ENCODE peak calls at places on chromosomes 11 and 22, in eight cellular contexts. W is COR-L47; C is H1; B is endodermal cell; S is activated effector memory CD4-positive, alpha-beta T cell treated with Interleukin-2 at 50 U/mL for 16 hours; G is AG08395; Q is stomach; E is astrocyte of the hippocampus. Y is an unnamed sample.

GRCh38 chr22:23072035-23072910 is 2.0 kb downstream of the GNAZ start:
- DNase-seq in W (no peak), C (no peak), B (no peak), S (no peak), G (peak), Q (no peak), E (peak), Y (peak)

GRCh38 chr11:129935723-129936122 is 40.3 kb upstream of the NFRKB start:
- DNase-seq in W (no peak), C (no peak), B (peak), S (no peak), G (no peak), Q (no peak), E (no peak), Y (no peak)

GRCh38 chr11:46918087-46918751 is at the start of gene LRP4:
- DNase-seq in W (peak), C (no peak), B (peak), S (no peak), G (no peak), Q (peak), E (peak), Y (no peak)

GRCh38 chr22:46172522-46172921 is 22.2 kb downstream of the PPARA start:
- DNase-seq in W (no peak), C (no peak), B (no peak), S (no peak), G (no peak), Q (no peak), E (no peak), Y (no peak)

GRCh38 chr22:27474711-27475547 is 326.6 kb downstream of the MN1 start:
- DNase-seq in W (peak), C (peak), B (peak), S (no peak), G (peak), Q (no peak), E (peak), Y (peak)

GRCh38 chr11:1772270-1773130 is 8.8 kb upstream of the CTSD start:
- DNase-seq in W (no peak), C (no peak), B (peak), S (peak), G (peak), Q (peak), E (peak), Y (peak)

GRCh38 chr11:7574491-7575129 is 60.8 kb downstream of the PPFIBP2 start:
- DNase-seq in W (no peak), C (no peak), B (peak), S (no peak), G (no peak), Q (no peak), E (no peak), Y (no peak)

GRCh38 chr11:124898711-124899110 is 1.0 kb upstream of the ROBO4 start:
- DNase-seq in W (no peak), C (no peak), B (peak), S (no peak), G (peak), Q (no peak), E (peak), Y (no peak)

GRCh38 chr11:94147433-94147845 is 18.8 kb downstream of the PANX1 start:
- DNase-seq in W (no peak), C (no peak), B (no peak), S (no peak), G (no peak), Q (no peak), E (no peak), Y (no peak)

GRCh38 chr11:116993599-116993998 is 104.6 kb downstream of the SIK3 start:
- DNase-seq in W (no peak), C (no peak), B (no peak), S (no peak), G (peak), Q (no peak), E (peak), Y (no peak)

GRCh38 chr11:299951-300735 is 817 bp upstream of the IFITM5 start:
- DNase-seq in W (no peak), C (no peak), B (peak), S (no peak), G (peak), Q (no peak), E (peak), Y (no peak)

GRCh38 chr11:77250881-77251640 is 50.4 kb downstream of the GDPD4 start:
- DNase-seq in W (no peak), C (no peak), B (no peak), S (no peak), G (no peak), Q (no peak), E (no peak), Y (no peak)

GRCh38 chr22:42670921-42671709 is 21.9 kb upstream of the CYB5R3 start:
- DNase-seq in W (no peak), C (no peak), B (no peak), S (no peak), G (no peak), Q (no peak), E (no peak), Y (no peak)

GRCh38 chr11:14386895-14387480 is 28.0 kb upstream of the RRAS2 start:
- DNase-seq in W (peak), C (peak), B (peak), S (no peak), G (peak), Q (no peak), E (peak), Y (no peak)

GRCh38 chr11:34846467-34846866 is 69.7 kb downstream of the APIP start:
- DNase-seq in W (no peak), C (no peak), B (no peak), S (no peak), G (no peak), Q (no peak), E (no peak), Y (no peak)

GRCh38 chr11:115921540-115921939 is 417.3 kb upstream of the CADM1 start:
- DNase-seq in W (no peak), C (no peak), B (no peak), S (no peak), G (no peak), Q (no peak), E (no peak), Y (no peak)

GRCh38 chr22:33898121-33898520 is 22.2 kb downstream of the LARGE1 start:
- DNase-seq in W (no peak), C (no peak), B (no peak), S (no peak), G (no peak), Q (no peak), E (no peak), Y (no peak)

GRCh38 chr11:75140269-75141138 is 10.4 kb upstream of the SLCO2B1 start:
- DNase-seq in W (no peak), C (peak), B (peak), S (peak), G (peak), Q (peak), E (peak), Y (no peak)

GRCh38 chr11:102883132-102883531 is 8.3 kb upstream of the MMP12 start:
- DNase-seq in W (no peak), C (no peak), B (no peak), S (no peak), G (peak), Q (no peak), E (no peak), Y (no peak)

GRCh38 chr11:20055312-20055711 is 105.0 kb downstream of the DBX1 start:
- DNase-seq in W (no peak), C (no peak), B (no peak), S (no peak), G (no peak), Q (no peak), E (no peak), Y (no peak)

GRCh38 chr11:62404435-62404834 is 14.4 kb upstream of the SCGB1A1 start:
- DNase-seq in W (no peak), C (no peak), B (no peak), S (no peak), G (no peak), Q (no peak), E (no peak), Y (no peak)

GRCh38 chr11:45100338-45100737 is 46.1 kb upstream of the PRDM11 start:
- DNase-seq in W (no peak), C (no peak), B (peak), S (no peak), G (peak), Q (no peak), E (no peak), Y (no peak)

GRCh38 chr11:95680169-95680929 is 109.2 kb downstream of the FAM76B start:
- DNase-seq in W (no peak), C (no peak), B (no peak), S (no peak), G (peak), Q (no peak), E (peak), Y (peak)

GRCh38 chr22:24681236-24681635 is 78.2 kb downstream of the GGT1 start:
- DNase-seq in W (no peak), C (no peak), B (no peak), S (no peak), G (no peak), Q (no peak), E (peak), Y (peak)

GRCh38 chr11:72446929-72447753 is 12.8 kb upstream of the CLPB start:
- DNase-seq in W (peak), C (no peak), B (no peak), S (no peak), G (peak), Q (no peak), E (peak), Y (peak)

GRCh38 chr11:17077240-17077519 is 287 bp downstream of the RPS13 start:
- DNase-seq in W (no peak), C (no peak), B (no peak), S (no peak), G (no peak), Q (no peak), E (no peak), Y (no peak)

GRCh38 chr11:35717520-35717919 is 54.9 kb downstream of the TRIM44 start:
- DNase-seq in W (no peak), C (no peak), B (no peak), S (no peak), G (no peak), Q (no peak), E (no peak), Y (no peak)

GRCh38 chr11:41301023-41301422 is 158.4 kb downstream of the LRRC4C start:
- DNase-seq in W (no peak), C (no peak), B (no peak), S (no peak), G (no peak), Q (no peak), E (peak), Y (no peak)

Y was measured in amniotic stem cell.